ENCODE peak calls at places on chromosomes 11 and 22, in seven cellular contexts. A is HepG2; Y is stimulated activated memory B cell treated with anti-CD40 and anti-IgM and Interleukin-4, amounts not matched to agents 10 μg/mL and 1 μg/mL and 100 μg/mL, for 72 hours; P is T-cell; X is activated T-helper 17 cell treated with anti-CD3 and anti-CD28 coated beads, Interleukin-2, amount 50 U/mL, for 72 hours; H is pancreas; R is left cardiac atrium. N is an unnamed sample.

GRCh38 chr11:70464509-70465361 is 66.4 kb downstream of the CTTN start:
- ATAC-seq in A (peak; percentile 14), Y (peak; percentile 25), P (no peak), X (no peak), H (no peak), R (no peak), N (no peak)

GRCh38 chr11:121330614-121331435 is 38.3 kb downstream of the SC5D start:
- ATAC-seq in A (no peak), Y (no peak), P (no peak), X (no peak), H (no peak), R (peak; percentile 88), N (no peak)

GRCh38 chr11:130648601-130649000 is 200.2 kb downstream of the ADAMTS15 start:
- ATAC-seq in A (no peak), Y (no peak), P (no peak), X (no peak), H (no peak), R (peak; percentile 78), N (no peak)

GRCh38 chr11:130407978-130408377 is 20.4 kb downstream of the ADAMTS8 start:
- ATAC-seq in A (no peak), Y (no peak), P (no peak), X (no peak), H (no peak), R (peak; percentile 70), N (no peak)

GRCh38 chr22:37848587-37849088 is 581 bp upstream of the EIF3L start:
- ATAC-seq in A (peak; percentile 4), Y (no peak), P (no peak), X (no peak), H (no peak), R (no peak), N (no peak)

GRCh38 chr11:62725686-62726085 is 1.6 kb downstream of the HNRNPUL2 start:
- ATAC-seq in A (no peak), Y (no peak), P (no peak), X (no peak), H (no peak), R (no peak), N (no peak)

GRCh38 chr11:123338266-123338800 is 91.7 kb upstream of the GRAMD1B start:
- ATAC-seq in A (no peak), Y (no peak), P (no peak), X (peak; percentile 82), H (no peak), R (no peak), N (no peak)

GRCh38 chr22:23058063-23058462 is 12.3 kb upstream of the GNAZ start:
- ATAC-seq in A (no peak), Y (no peak), P (no peak), X (no peak), H (no peak), R (no peak), N (no peak)

GRCh38 chr11:47981667-47982404 is 1.5 kb downstream of the PTPRJ start:
- ATAC-seq in A (no peak), Y (no peak), P (no peak), X (peak; percentile 54), H (no peak), R (no peak), N (no peak)

GRCh38 chr11:46332093-46332567 is 15.1 kb upstream of the DGKZ start:
- ATAC-seq in A (no peak), Y (no peak), P (peak; percentile 0), X (no peak), H (no peak), R (no peak), N (peak; percentile 9)

GRCh38 chr11:58866788-58867187 is 22.3 kb upstream of the GLYATL2 start:
- ATAC-seq in A (no peak), Y (no peak), P (no peak), X (no peak), H (no peak), R (no peak), N (no peak)